ENCODE peak calls at places on chromosomes 3 and 15, in seven cellular contexts. J is body of pancreas, Y is lower leg skin, K is IMR-90, I is GM23338, S is GM12865, M is fibroblast of pulmonary artery. E is an unnamed sample.

GRCh38 chr3:106305882-106306445 is 437.2 kb upstream of the CBLB start:
- DNase-seq in J (no peak), Y (no peak), K (no peak), I (no peak), S (no peak), M (no peak), E (no peak)

GRCh38 chr3:9136746-9137434 is 112.6 kb downstream of the SRGAP3 start:
- DNase-seq in J (no peak), Y (no peak), K (no peak), I (no peak), S (no peak), M (no peak), E (no peak)

GRCh38 chr3:186189492-186189891 is 80.6 kb upstream of the ETV5 start:
- DNase-seq in J (no peak), Y (no peak), K (no peak), I (no peak), S (no peak), M (peak), E (no peak)

GRCh38 chr3:81743096-81744025 is 18.1 kb downstream of the GBE1 start:
- DNase-seq in J (peak), Y (peak), K (peak), I (peak), S (no peak), M (peak), E (peak)

GRCh38 chr3:175224051-175224450 is 364.9 kb downstream of the NAALADL2 start:
- DNase-seq in J (peak), Y (no peak), K (no peak), I (no peak), S (peak), M (peak), E (no peak)

GRCh38 chr3:50574280-50574831 is 5.0 kb downstream of the HEMK1 start:
- DNase-seq in J (no peak), Y (no peak), K (no peak), I (no peak), S (peak), M (no peak), E (no peak)

GRCh38 chr15:101046826-101047225 is 127.7 kb downstream of the LRRK1 start:
- DNase-seq in J (no peak), Y (no peak), K (no peak), I (no peak), S (peak), M (no peak), E (no peak)

GRCh38 chr3:7204848-7205156 is 343.9 kb downstream of the GRM7 start:
- DNase-seq in J (no peak), Y (no peak), K (no peak), I (no peak), S (no peak), M (no peak), E (no peak)

GRCh38 chr3:44993471-44994205 is 17.6 kb downstream of the EXOSC7 start:
- DNase-seq in J (no peak), Y (no peak), K (peak), I (no peak), S (no peak), M (peak), E (peak)

GRCh38 chr3:143120716-143121239 is 1.2 kb downstream of the CHST2 start:
- DNase-seq in J (peak), Y (no peak), K (peak), I (peak), S (peak), M (peak), E (peak)

GRCh38 chr3:101377209-101377608 is 56.8 kb upstream of the IMPG2 start:
- DNase-seq in J (no peak), Y (no peak), K (peak), I (no peak), S (peak), M (no peak), E (no peak)

GRCh38 chr3:142888484-142889262 is at the start of gene PCOLCE2:
- DNase-seq in J (peak), Y (no peak), K (no peak), I (peak), S (peak), M (no peak), E (peak)

GRCh38 chr3:14616606-14617507 is 34.7 kb upstream of the CCDC174 start:
- DNase-seq in J (no peak), Y (no peak), K (no peak), I (no peak), S (no peak), M (no peak), E (no peak)

GRCh38 chr3:58667229-58667628 is 655 bp upstream of the FAM3D start:
- DNase-seq in J (no peak), Y (no peak), K (no peak), I (no peak), S (no peak), M (no peak), E (no peak)

GRCh38 chr3:75906555-75907112 is 121.3 kb upstream of the ZNF717 start:
- DNase-seq in J (peak), Y (no peak), K (peak), I (peak), S (no peak), M (peak), E (no peak)

GRCh38 chr15:40046721-40047412 is 7.9 kb upstream of the SRP14 start:
- DNase-seq in J (no peak), Y (no peak), K (peak), I (no peak), S (peak), M (peak), E (peak)

GRCh38 chr3:10173095-10173925 is 8.6 kb downstream of the IRAK2 start:
- DNase-seq in J (no peak), Y (no peak), K (peak), I (no peak), S (no peak), M (no peak), E (no peak)

GRCh38 chr3:129000742-129001100 is 383 bp upstream of the EFCC1 start:
- DNase-seq in J (no peak), Y (no peak), K (no peak), I (peak), S (no peak), M (no peak), E (no peak)

GRCh38 chr3:118573922-118574321 is 460.7 kb downstream of the IGSF11 start:
- DNase-seq in J (no peak), Y (no peak), K (no peak), I (no peak), S (no peak), M (no peak), E (no peak)

GRCh38 chr3:114624047-114624445 is 330.2 kb downstream of the TIGIT start:
- DNase-seq in J (peak), Y (peak), K (peak), I (no peak), S (no peak), M (peak), E (no peak)

GRCh38 chr15:62262305-62262941 is 97.3 kb upstream of the C2CD4B start:
- DNase-seq in J (no peak), Y (no peak), K (peak), I (peak), S (no peak), M (no peak), E (no peak)

GRCh38 chr15:60090747-60091146 is 86.6 kb downstream of the FOXB1 start:
- DNase-seq in J (no peak), Y (no peak), K (no peak), I (no peak), S (no peak), M (no peak), E (peak)

GRCh38 chr3:141201122-141201521 is 30.5 kb upstream of the PXYLP1 start:
- DNase-seq in J (no peak), Y (no peak), K (no peak), I (peak), S (no peak), M (no peak), E (no peak)

GRCh38 chr3:161310649-161311423 is 60.5 kb downstream of the SPTSSB start:
- DNase-seq in J (no peak), Y (no peak), K (no peak), I (no peak), S (peak), M (no peak), E (no peak)

GRCh38 chr3:170220871-170221270 is 1.4 kb upstream of the PRKCI start:
- DNase-seq in J (no peak), Y (no peak), K (peak), I (no peak), S (no peak), M (no peak), E (no peak)

GRCh38 chr15:60555291-60555690 is 76.3 kb upstream of the ICE2 start:
- DNase-seq in J (no peak), Y (no peak), K (no peak), I (no peak), S (no peak), M (no peak), E (no peak)

GRCh38 chr3:195421410-195421809 is 21.4 kb downstream of the ACAP2 start:
- DNase-seq in J (no peak), Y (no peak), K (peak), I (no peak), S (no peak), M (peak), E (no peak)

GRCh38 chr3:187025254-187025655 is 94.9 kb downstream of the ST6GAL1 start:
- DNase-seq in J (no peak), Y (no peak), K (no peak), I (no peak), S (peak), M (no peak), E (no peak)

GRCh38 chr3:147298511-147298982 is 107.8 kb downstream of the ZIC4 start:
- DNase-seq in J (no peak), Y (peak), K (peak), I (peak), S (no peak), M (peak), E (peak)

GRCh38 chr15:68682330-68682729 is 103.5 kb downstream of the CORO2B start:
- DNase-seq in J (no peak), Y (no peak), K (no peak), I (peak), S (peak), M (no peak), E (no peak)

DNA sequence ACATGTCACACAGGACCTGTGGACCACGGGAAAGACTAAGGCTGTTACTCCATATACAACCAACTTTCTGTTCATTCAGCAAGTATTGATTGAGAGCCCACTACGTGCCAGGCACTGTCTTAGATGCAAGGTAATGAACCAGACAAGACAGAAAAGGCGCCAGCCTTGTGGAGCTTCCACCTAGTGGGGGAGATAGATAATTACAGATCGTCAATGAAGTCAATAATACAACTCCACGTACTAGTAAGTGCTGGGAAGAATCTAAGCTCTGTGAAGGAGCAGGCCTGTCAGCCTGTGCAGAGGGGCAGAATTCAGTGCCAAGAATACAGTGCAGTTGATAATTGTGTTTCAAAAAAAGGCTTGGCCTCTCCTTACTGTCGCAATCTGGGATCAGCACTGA is 186.4 kb downstream of the FEZF2 start:
- DNase-seq in J (no peak), Y (no peak), K (peak), I (peak), S (peak), M (peak), E (no peak)
- TF ChIP-seq CTCF in J (no peak), Y (no peak), K (peak), I (peak), S (peak), M (peak), E (peak)

DNA sequence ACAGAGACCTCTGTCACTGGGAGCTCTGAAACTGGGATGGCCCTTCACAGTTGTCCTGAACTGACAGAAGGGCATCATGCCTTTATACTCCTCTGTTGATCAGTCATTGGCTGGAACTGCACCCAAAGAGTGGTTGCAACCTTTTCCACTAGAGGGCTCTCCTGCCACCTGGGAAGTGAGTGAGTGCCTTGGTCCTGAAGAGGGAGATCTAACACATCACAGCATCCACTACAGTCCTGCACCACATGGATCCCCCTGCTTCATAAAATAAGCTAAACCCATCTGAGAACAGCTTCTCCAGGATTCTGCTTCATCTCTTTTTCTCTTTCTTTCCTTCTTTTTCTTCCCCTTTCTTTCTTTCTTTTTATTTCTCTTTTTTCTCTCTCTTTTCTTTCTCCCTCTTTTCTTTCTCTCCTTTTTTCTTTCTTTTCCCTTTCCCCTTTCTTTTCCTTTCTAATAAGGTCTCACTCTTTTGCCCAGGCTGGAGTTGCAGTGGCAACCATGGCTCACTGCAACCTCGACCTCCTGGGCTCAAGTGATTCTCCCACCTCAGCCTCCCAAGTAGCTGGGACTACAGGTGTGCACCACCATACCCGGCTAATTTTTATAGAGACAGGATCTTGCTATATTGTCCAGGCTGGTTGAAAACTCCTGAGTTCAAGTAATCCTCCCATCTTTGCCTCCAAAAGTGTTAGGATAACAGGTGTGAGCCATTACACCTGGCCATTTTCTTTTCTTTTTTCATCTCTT is 42.8 kb upstream of the RAF1 start:
- DNase-seq in J (peak), Y (peak), K (peak), I (peak), S (peak), M (peak), E (peak)
- TF ChIP-seq CTCF in J (peak), Y (no peak), K (peak), I (peak), S (peak), M (peak), E (peak)

GRCh38 chr15:76239786-76240185 is 71.5 kb downstream of the ETFA start:
- DNase-seq in J (no peak), Y (no peak), K (peak), I (no peak), S (no peak), M (no peak), E (no peak)

GRCh38 chr15:76245072-76245610 is 66.1 kb downstream of the ETFA start:
- DNase-seq in J (no peak), Y (no peak), K (no peak), I (no peak), S (no peak), M (no peak), E (no peak)
- TF ChIP-seq CTCF in J (no peak), Y (no peak), K (no peak), I (no peak), S (no peak), M (no peak), E (no peak)

GRCh38 chr15:70116317-70116716 is 18.6 kb upstream of the TLE3 start:
- DNase-seq in J (no peak), Y (no peak), K (no peak), I (no peak), S (no peak), M (no peak), E (no peak)
- TF ChIP-seq CTCF in J (no peak), Y (no peak), K (no peak), I (no peak), S (no peak), M (no peak), E (no peak)

DNA sequence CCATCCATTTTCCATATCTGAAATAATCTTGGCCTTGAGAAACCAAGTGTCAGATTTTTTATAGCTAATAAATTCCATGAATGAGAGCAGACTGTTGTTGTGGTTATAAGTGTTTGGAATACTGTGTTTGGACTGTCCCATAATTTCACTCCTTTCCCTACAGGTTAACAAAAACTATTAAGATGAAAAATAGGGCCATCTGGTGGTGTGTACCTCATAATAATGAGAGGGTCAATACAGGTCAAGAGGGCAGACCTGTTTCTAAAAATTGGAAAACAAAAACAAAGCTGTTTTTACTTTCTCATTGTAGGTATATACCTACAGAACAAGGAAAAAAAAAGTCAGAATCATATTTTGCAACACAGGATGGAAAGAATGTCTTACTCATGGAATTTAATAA is 553.8 kb upstream of the SGO1 start:
- DNase-seq in J (no peak), Y (no peak), K (no peak), I (no peak), S (no peak), M (peak), E (no peak)
- TF ChIP-seq CTCF in J (no peak), Y (no peak), K (no peak), I (no peak), S (no peak), M (peak), E (no peak)

GRCh38 chr3:100086401-100086800 is 27.9 kb downstream of the FILIP1L start:
- DNase-seq in J (no peak), Y (no peak), K (no peak), I (no peak), S (no peak), M (no peak), E (no peak)

GRCh38 chr3:100087203-100087602 is 27.1 kb downstream of the FILIP1L start:
- DNase-seq in J (no peak), Y (no peak), K (peak), I (no peak), S (peak), M (peak), E (no peak)

GRCh38 chr3:100088735-100089368 is 25.4 kb downstream of the FILIP1L start:
- DNase-seq in J (no peak), Y (no peak), K (no peak), I (peak), S (no peak), M (no peak), E (no peak)

GRCh38 chr3:100090669-100091005 is 23.7 kb downstream of the FILIP1L start:
- DNase-seq in J (no peak), Y (no peak), K (no peak), I (no peak), S (no peak), M (no peak), E (no peak)

DNA sequence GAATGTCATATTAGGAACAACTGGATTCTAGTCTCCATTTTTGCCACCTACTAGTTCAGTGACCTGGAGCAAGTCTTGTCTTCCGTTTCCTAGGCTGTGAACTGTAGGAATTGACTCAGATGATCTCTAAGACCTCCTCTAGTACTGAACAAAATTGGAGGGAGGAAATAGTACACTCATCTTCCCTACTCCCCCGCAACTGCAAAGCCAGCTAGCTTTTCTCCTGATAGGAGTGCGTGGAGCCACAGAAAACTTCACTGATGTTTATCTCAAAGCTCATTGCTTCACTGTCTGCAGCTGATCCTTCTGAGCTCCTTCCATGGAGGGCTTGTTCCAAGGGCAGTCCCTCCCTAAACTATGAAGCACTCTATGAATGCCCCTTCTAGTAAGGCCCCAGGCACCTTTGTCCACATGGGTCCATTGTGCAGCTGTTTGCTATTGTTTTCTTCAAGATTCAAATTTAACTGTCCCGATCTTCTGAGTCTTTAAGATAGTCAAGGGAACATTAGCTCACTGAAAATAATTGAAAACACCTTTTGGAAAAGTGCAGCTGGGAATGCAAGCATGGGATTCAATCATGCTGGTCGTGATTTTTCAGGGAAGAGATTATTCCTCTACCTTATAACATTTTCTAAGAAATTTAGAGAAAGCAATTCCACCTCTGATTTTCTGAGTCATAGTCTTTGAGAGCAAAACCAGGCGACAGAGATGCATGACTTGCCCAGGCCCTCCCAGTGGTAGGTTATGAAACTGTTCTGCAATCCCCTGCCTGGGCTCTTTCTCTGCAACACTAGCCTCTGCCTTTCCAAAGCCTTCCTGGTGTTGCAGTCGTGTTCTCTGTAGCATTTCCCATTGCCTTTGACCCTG is 24.3 kb downstream of the FILIP1L start:
- DNase-seq in J (no peak), Y (no peak), K (peak), I (peak), S (peak), M (peak), E (peak)
- TF ChIP-seq CTCF in J (no peak), Y (no peak), K (peak), I (peak), S (peak), M (peak), E (no peak)